ENCODE peak calls at places on chromosomes 6 and 20, in four cellular contexts. G is activated CD8-positive, alpha-beta T cell treated with anti-CD3 and anti-CD28 coated beads for 36 hours; O is HFFc6; R is gastrocnemius medialis. D is an unnamed sample.

GRCh38 chr6:154111025-154111424 is 72.0 kb downstream of the OPRM1 start:
- DNase-seq in O (no peak), G (no peak), R (no peak), D (no peak)

GRCh38 chr20:19012671-19013070 is 199.1 kb downstream of the SCP2D1 start:
- DNase-seq in G (no peak), R (no peak), O (peak), D (no peak)

GRCh38 chr6:133630651-133631050 is 258.3 kb upstream of the TCF21 start:
- DNase-seq in R (no peak), G (no peak), O (no peak), D (no peak)

GRCh38 chr6:151695181-151695580 is 112.3 kb upstream of the ESR1 start:
- DNase-seq in R (no peak), G (no peak), O (no peak), D (no peak)

GRCh38 chr6:125791151-125791819 is 525 bp downstream of the NCOA7 start:
- DNase-seq in O (peak), G (peak), R (no peak), D (peak)

GRCh38 chr6:125953502-125953875 is 3.1 kb upstream of the HINT3 start:
- DNase-seq in G (peak), O (no peak), R (no peak), D (no peak)

GRCh38 chr20:14197097-14197496 is 140.3 kb downstream of the FLRT3 start:
- DNase-seq in G (no peak), O (peak), R (no peak), D (no peak)

GRCh38 chr6:15038013-15038791 is 207.7 kb upstream of the JARID2 start:
- DNase-seq in O (no peak), G (no peak), R (no peak), D (no peak)

GRCh38 chr20:33065785-33066184 is 12.1 kb downstream of the BPIFB3 start:
- DNase-seq in R (no peak), O (no peak), G (no peak), D (no peak)

GRCh38 chr6:134424795-134425163 is 106.9 kb upstream of the SGK1 start:
- DNase-seq in R (no peak), O (no peak), G (no peak), D (no peak)

GRCh38 chr6:157562997-157563396 is 182.0 kb downstream of the ZDHHC14 start:
- DNase-seq in O (no peak), R (no peak), G (no peak), D (no peak)

GRCh38 chr6:127606131-127606562 is 29.2 kb downstream of the C6orf58 start:
- DNase-seq in O (peak), G (peak), R (no peak), D (peak)

GRCh38 chr20:63498950-63499332 is at the start of gene EEF1A2:
- DNase-seq in O (no peak), R (peak), G (peak), D (peak)

GRCh38 chr6:139508023-139508422 is 133.6 kb upstream of the CITED2 start:
- DNase-seq in R (peak), O (no peak), G (no peak), D (no peak)

GRCh38 chr6:43228951-43229802 is at the start of gene DNPH1:
- DNase-seq in O (peak), G (peak), R (peak), D (peak)

GRCh38 chr6:142764306-142764705 is 180.7 kb downstream of the HIVEP2 start:
- DNase-seq in G (no peak), O (no peak), R (no peak), D (no peak)

GRCh38 chr6:13488015-13488895 is 855 bp upstream of the GFOD1 start:
- DNase-seq in G (peak), O (no peak), R (peak), D (peak)

GRCh38 chr6:4637691-4638433 is 138.3 kb upstream of the CDYL start:
- DNase-seq in G (peak), R (no peak), O (peak), D (peak)

GRCh38 chr20:31566658-31567379 is 38.3 kb upstream of the ID1 start:
- DNase-seq in O (no peak), G (peak), R (no peak), D (no peak)

GRCh38 chr6:98137391-98137790 is 697.0 kb upstream of the POU3F2 start:
- DNase-seq in G (no peak), O (no peak), R (no peak), D (no peak)

GRCh38 chr6:138682722-138683521 is 90.6 kb upstream of the CCDC28A start:
- DNase-seq in R (no peak), G (no peak), O (peak), D (no peak)

GRCh38 chr6:23003671-23004598 is 434.6 kb downstream of the HDGFL1 start:
- DNase-seq in O (peak), G (no peak), R (peak), D (no peak)

GRCh38 chr6:37565267-37566208 is 65.8 kb upstream of the CCDC167 start:
- DNase-seq in O (no peak), R (no peak), G (no peak), D (no peak)

GRCh38 chr20:23820493-23820892 is 6.0 kb downstream of the CST2 start:
- DNase-seq in R (no peak), O (no peak), G (no peak), D (no peak)

GRCh38 chr6:53049389-53049788 is 15.8 kb upstream of the FBXO9 start:
- DNase-seq in G (no peak), R (no peak), O (no peak), D (no peak)

GRCh38 chr20:38196016-38196415 is 30.9 kb upstream of the TGM2 start:
- DNase-seq in G (no peak), R (no peak), O (no peak), D (no peak)

GRCh38 chr6:108260126-108260808 is 573 bp downstream of the SNX3 start:
- DNase-seq in G (peak), R (peak), O (peak), D (peak)
- TF ChIP-seq CTCF in G (no peak), R (no peak), O (no peak), D (no peak)

GRCh38 chr20:40446868-40447267 is 242.2 kb downstream of the MAFB start:
- DNase-seq in R (no peak), O (no peak), G (no peak), D (no peak)

GRCh38 chr20:40438161-40438835 is 250.7 kb downstream of the MAFB start:
- DNase-seq in O (no peak), G (no peak), R (no peak), D (no peak)

GRCh38 chr20:40441771-40442170 is 247.3 kb downstream of the MAFB start:
- DNase-seq in R (no peak), O (no peak), G (no peak), D (no peak)

GRCh38 chr20:40443731-40444130 is 245.3 kb downstream of the MAFB start:
- DNase-seq in R (no peak), G (no peak), O (no peak), D (no peak)

GRCh38 chr20:40442181-40442963 is 246.7 kb downstream of the MAFB start:
- DNase-seq in O (no peak), G (no peak), R (no peak), D (no peak)
- TF ChIP-seq CTCF in O (no peak), G (no peak), R (no peak), D (no peak)

GRCh38 chr6:159038914-159039884 is 5.6 kb downstream of the TAGAP start:
- DNase-seq in G (peak), O (peak), R (no peak), D (peak)
- TF ChIP-seq CTCF in G (no peak), O (no peak), R (no peak), D (no peak)

DNA sequence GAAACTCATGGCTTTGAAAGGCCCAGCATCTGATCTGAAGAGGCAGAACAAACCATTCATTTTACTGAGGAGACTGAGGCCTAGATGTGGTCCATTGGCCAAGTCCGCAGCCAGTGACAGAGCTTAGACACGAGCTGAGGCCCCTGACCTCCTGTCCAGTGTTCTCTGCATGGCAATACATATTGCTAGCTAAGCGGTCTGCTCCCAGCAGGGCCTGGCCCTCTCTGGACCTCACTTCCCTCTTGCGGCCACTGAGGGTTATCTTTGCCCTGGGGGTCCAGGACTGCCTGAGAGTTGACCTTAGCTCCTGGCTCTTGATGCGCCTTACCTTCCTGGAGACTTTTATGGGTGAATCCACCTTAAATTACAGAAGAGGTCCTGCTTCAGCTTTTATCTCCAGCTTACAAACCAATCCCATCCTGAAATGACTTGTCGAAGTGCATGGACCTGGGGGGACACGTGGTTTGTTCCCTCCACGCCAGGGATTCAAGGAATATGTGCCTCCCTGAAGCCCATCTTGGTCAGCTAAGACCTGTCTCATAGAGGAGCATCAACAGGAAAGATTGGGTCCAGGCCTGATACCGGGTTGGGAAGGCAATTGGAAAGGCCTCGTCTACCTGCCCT is 75.6 kb downstream of the CNBD2 start:
- DNase-seq in R (no peak), G (no peak), O (no peak), D (no peak)
- TF ChIP-seq CTCF in R (no peak), G (no peak), O (no peak), D (no peak)

DNA sequence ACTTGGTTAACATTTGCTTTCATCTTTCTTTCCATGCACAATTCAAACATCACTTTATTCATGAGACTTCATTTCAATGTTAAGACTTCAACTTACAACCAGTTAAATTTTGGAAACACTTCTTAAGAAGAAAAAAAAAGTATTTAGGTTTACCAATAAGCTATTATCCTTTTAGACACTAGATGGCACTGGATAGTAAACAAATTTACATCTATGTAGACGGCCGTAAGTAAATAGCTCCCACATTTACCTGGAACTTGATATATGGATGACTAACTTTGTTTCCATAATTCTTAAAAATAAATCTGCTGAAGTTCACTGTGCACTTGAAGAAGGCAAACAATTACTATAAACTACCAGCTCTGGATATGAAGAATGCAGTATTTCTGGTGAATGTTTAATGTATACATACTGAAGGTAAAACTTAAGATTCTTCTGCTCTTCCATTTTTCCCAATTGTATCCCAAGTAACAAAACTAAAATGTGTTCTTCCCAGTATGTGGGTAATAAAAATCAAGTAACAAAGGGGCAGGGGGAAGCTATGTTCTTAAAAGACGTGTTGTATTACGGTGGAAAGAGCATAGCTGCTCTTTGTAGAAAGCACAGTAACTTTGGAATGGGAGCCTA is 130.6 kb upstream of the C6orf118 start:
- DNase-seq in R (no peak), O (peak), G (no peak), D (no peak)
- TF ChIP-seq CTCF in R (no peak), O (peak), G (peak), D (peak)

GRCh38 chr20:54459279-54459678 is 16.1 kb upstream of the DOK5 start:
- DNase-seq in O (no peak), G (no peak), R (no peak), D (no peak)

GRCh38 chr20:54458219-54458618 is 17.2 kb upstream of the DOK5 start:
- DNase-seq in O (no peak), R (no peak), G (no peak), D (no peak)

GRCh38 chr20:54454982-54455381 is 20.4 kb upstream of the DOK5 start:
- DNase-seq in O (no peak), R (no peak), G (no peak), D (no peak)

GRCh38 chr20:54456423-54456822 is 19.0 kb upstream of the DOK5 start:
- DNase-seq in O (no peak), R (no peak), G (no peak), D (no peak)

GRCh38 chr20:54456972-54457371 is 18.4 kb upstream of the DOK5 start:
- DNase-seq in G (no peak), O (no peak), R (no peak), D (no peak)
- TF ChIP-seq CTCF in G (no peak), O (no peak), R (no peak), D (no peak)